ENCODE peak calls at places on chromosomes 6 and 20, in five cellular contexts. N is mucosa of descending colon, G is GM23338, K is left ventricle myocardium inferior, B is astrocyte of the cerebellum. X is an unnamed sample.

GRCh38 chr20:32495949-32496348 is 89.2 kb downstream of the NOL4L start:
- DNase-seq in N (no peak), G (no peak), K (no peak), B (no peak), X (no peak)

GRCh38 chr20:64106981-64107735 is at the start of gene NPBWR2:
- DNase-seq in N (no peak), G (peak), K (peak), B (no peak), X (no peak)

GRCh38 chr20:44532981-44533331 is 11.1 kb upstream of the SERINC3 start:
- DNase-seq in N (no peak), G (no peak), K (no peak), B (no peak), X (no peak)

GRCh38 chr6:164359441-164359840 is 944.9 kb downstream of the QKI start:
- DNase-seq in N (no peak), G (no peak), K (no peak), B (no peak), X (no peak)

GRCh38 chr6:162245831-162246230 is 481.7 kb downstream of the PRKN start:
- DNase-seq in N (no peak), G (no peak), K (no peak), B (no peak), X (no peak)

GRCh38 chr6:44029489-44030185 is 97.6 kb downstream of the MRPL14 start:
- DNase-seq in N (no peak), G (no peak), K (no peak), B (no peak), X (no peak)

GRCh38 chr6:357261-357790 is 34.2 kb upstream of the IRF4 start:
- DNase-seq in N (no peak), G (no peak), K (no peak), B (no peak), X (no peak)

GRCh38 chr20:52684911-52685310 is 287.2 kb upstream of the TSHZ2 start:
- DNase-seq in N (no peak), G (no peak), K (no peak), B (no peak), X (no peak)

GRCh38 chr20:56439784-56440291 is 27.8 kb downstream of the CASS4 start:
- DNase-seq in N (no peak), G (no peak), K (peak), B (peak), X (peak)

GRCh38 chr6:112282217-112282616 is 27.9 kb upstream of the LAMA4 start:
- DNase-seq in N (peak), G (peak), K (peak), B (peak), X (peak)

DNA sequence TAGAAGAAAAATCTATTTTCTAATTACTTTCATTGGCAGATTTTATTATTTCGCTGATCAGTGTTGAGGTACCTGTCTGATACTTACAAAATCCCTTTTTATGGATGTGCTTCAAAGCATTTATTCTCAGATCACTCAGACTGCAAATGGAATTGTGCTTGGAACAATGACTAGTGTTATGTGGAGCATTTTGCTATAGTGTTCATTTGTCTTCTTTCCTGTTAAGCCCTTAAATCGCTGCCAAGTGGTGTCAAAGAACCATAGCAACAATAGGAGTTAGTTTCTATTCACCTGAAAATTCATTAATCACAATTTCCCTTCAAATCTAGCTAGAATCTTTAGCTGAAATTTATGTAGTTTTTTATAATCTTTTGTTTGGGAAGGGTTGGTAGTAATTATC is 29.8 kb downstream of the SMPDL3A start:
- DNase-seq in N (no peak), G (no peak), K (no peak), B (no peak), X (no peak)
- H3K4me3 ChIP-seq in N (no peak), G (no peak), K (no peak), B (no peak), X (no peak)

GRCh38 chr6:85017352-85017751 is 253.0 kb upstream of the TBX18 start:
- DNase-seq in N (no peak), G (no peak), K (no peak), B (no peak), X (no peak)

GRCh38 chr6:85015396-85015990 is 251.1 kb upstream of the TBX18 start:
- DNase-seq in N (peak), G (peak), K (peak), B (peak), X (peak)
- TF ChIP-seq CTCF in N (no peak), G (peak), K (peak), B (peak), X (peak)

DNA sequence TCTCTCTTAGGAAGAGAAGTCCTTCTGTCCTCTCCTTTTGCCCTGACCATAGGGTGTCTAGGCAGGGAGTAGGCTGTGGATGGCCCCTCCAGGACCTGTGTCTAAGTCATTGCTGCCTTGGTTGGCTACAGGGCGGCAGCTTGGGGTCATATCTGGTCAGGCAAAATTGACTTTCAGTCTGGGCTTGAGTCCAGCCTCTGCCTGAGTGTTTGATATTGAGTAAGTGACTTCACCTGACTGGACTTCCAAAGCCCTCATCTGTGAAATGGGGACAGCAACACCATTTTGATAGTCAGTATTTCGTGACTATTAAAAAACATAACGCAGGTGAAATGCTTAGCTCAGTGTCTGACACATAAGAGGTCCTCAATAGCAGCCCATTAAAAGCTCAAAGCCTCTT is 4.6 kb downstream of the TGM3 start:
- DNase-seq in N (no peak), G (no peak), K (no peak), B (no peak), X (no peak)
- H3K4me3 ChIP-seq in N (no peak), G (no peak), K (no peak), B (no peak), X (no peak)

GRCh38 chr6:1607557-1608221 is 2.0 kb upstream of the FOXC1 start:
- DNase-seq in N (no peak), G (peak), K (no peak), B (no peak), X (no peak)
- TF ChIP-seq CTCF in N (no peak), G (no peak), K (no peak), B (no peak), X (no peak)

DNA sequence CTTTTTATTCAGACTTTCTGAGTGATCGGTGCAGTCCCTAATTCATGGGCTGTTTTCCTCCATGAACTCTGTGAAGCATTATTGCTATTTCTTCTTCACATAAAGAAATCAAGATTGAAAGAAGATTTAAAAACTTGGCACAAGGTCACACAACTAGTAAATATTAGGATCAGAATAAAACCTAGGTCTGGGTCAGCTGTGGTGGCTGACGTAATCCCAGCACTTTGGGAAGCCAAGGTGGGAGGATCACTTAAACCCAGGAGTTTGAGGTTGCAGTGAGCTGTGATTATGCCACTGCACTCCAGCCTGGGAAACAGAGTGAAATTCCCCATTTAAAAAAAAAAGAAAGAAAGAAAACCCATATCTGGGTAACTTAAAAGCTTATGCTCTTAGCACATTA is 1.4 kb downstream of the ZSCAN9 start:
- DNase-seq in N (no peak), G (no peak), K (no peak), B (no peak), X (no peak)
- H3K4me3 ChIP-seq in N (no peak), G (peak), K (peak), B (peak), X (no peak)

DNA sequence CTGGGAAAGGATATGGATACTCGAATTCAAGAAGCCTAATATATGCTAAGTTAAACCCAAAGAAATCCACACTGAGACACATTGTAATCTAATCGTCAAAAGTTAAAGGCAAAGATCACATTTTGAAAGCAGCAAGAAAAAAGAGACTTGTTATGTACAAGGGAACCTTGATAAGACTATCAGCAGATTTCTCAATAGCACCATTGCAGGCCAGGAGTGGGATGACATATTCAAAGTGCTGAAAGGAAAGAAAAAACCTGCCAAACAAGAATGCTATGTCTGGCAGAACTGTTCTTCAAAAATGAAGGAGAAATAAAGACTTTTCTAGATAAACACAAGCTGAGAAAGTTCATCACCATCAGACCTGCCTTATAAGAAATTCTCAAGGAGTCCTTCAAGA is 75.2 kb downstream of the COL21A1 start:
- DNase-seq in N (no peak), G (no peak), K (no peak), B (no peak), X (no peak)
- TF ChIP-seq CTCF in N (no peak), G (no peak), K (no peak), B (no peak), X (no peak)

DNA sequence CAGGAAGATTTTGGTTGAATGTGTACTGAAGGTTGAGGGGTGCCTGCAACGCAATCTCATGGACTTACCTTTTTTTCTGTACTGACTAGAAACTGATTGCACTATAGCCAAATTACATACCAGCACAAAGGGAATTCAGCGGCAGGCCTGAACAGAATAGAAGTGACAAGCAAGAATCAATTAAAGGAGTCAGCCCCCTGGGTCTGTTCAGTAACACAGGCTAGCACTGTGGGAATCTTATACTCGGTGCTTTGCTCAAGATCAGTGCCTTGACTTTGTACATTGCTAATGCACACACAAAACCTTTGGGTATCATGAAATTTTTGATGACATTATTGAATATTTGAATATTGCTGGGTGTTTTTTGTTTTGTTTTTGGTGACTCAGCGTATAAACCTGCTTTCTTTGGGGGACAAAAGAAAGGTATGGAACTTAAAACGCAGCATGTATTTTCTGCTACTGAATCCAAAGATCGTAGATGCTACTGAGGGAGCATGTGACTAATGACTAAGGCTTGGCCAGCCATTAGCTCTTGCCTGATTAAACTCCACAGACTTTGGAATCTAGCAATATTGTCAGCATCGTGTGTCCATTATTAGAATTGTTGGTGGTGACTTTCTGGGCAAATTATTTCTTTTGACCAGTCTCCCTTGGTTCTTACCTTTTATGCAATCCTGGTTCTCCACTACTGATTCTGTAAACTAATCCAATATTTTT is 236.6 kb downstream of the ARID1B start:
- DNase-seq in N (no peak), G (no peak), K (no peak), B (no peak), X (no peak)
- H3K4me3 ChIP-seq in N (no peak), G (no peak), K (no peak), B (no peak), X (no peak)

GRCh38 chr6:165689699-165690098 is 26.7 kb upstream of the PDE10A start:
- DNase-seq in N (no peak), G (no peak), K (no peak), B (no peak), X (no peak)
- TF ChIP-seq CTCF in N (no peak), G (peak), K (no peak), B (peak), X (no peak)

GRCh38 chr6:119443993-119444641 is 94.6 kb upstream of the MAN1A1 start:
- DNase-seq in N (no peak), G (no peak), K (no peak), B (no peak), X (no peak)

GRCh38 chr6:119444642-119445557 is 95.3 kb upstream of the MAN1A1 start:
- DNase-seq in N (no peak), G (no peak), K (no peak), B (no peak), X (no peak)

GRCh38 chr6:119440953-119441352 is 91.4 kb upstream of the MAN1A1 start:
- DNase-seq in N (no peak), G (no peak), K (no peak), B (no peak), X (no peak)

GRCh38 chr6:119445666-119446622 is 96.4 kb upstream of the MAN1A1 start:
- DNase-seq in N (no peak), G (peak), K (no peak), B (peak), X (no peak)

GRCh38 chr6:119442776-119443184 is 93.2 kb upstream of the MAN1A1 start:
- DNase-seq in N (peak), G (no peak), K (no peak), B (no peak), X (no peak)
- H3K4me3 ChIP-seq in N (no peak), G (no peak), K (no peak), B (no peak), X (no peak)